ENCODE peak calls at places on chromosomes 6 and 20, in nine cellular contexts. U is tibial nerve; V is GM23338; E is lower lobe of right lung; Q is AG04450; R is CD4-positive, alpha-beta memory T cell; W is fibroblast of mammary gland; P is tibial artery; T is astrocyte of the spinal cord. C is an unnamed sample.

GRCh38 chr6:48135352-48136084 is 24.5 kb upstream of the PTCHD4 start:
- DNase-seq in U (no peak), V (no peak), E (no peak), Q (no peak), R (no peak), W (peak), P (no peak), T (peak), C (peak)

GRCh38 chr6:165805067-165805525 is 142.1 kb upstream of the PDE10A start:
- DNase-seq in U (no peak), V (peak), E (no peak), Q (no peak), R (no peak), W (no peak), P (no peak), T (no peak), C (no peak)

GRCh38 chr20:10915815-10916214 is 242.0 kb upstream of the JAG1 start:
- DNase-seq in U (no peak), V (no peak), E (no peak), Q (no peak), R (no peak), W (no peak), P (no peak), T (no peak), C (no peak)

GRCh38 chr6:106512048-106512957 is 117.0 kb downstream of the RTN4IP1 start:
- DNase-seq in U (peak), V (peak), E (peak), Q (no peak), R (peak), W (peak), P (peak), T (peak), C (peak)

GRCh38 chr20:36493801-36494114 is 47.6 kb upstream of the MYL9 start:
- DNase-seq in U (peak), V (no peak), E (no peak), Q (peak), R (no peak), W (peak), P (peak), T (peak), C (peak)

GRCh38 chr20:51354191-51354768 is 188.2 kb downstream of the NFATC2 start:
- DNase-seq in U (no peak), V (no peak), E (no peak), Q (no peak), R (no peak), W (peak), P (no peak), T (peak), C (peak)

GRCh38 chr20:43722153-43722505 is 4.7 kb downstream of the GTSF1L start:
- DNase-seq in U (no peak), V (no peak), E (no peak), Q (no peak), R (peak), W (no peak), P (no peak), T (no peak), C (no peak)

GRCh38 chr20:45861157-45862075 is 4.0 kb downstream of the ZSWIM3 start:
- DNase-seq in U (no peak), V (no peak), E (no peak), Q (no peak), R (no peak), W (no peak), P (no peak), T (no peak), C (no peak)

GRCh38 chr6:40523505-40524172 is 63.5 kb downstream of the LRFN2 start:
- DNase-seq in U (no peak), V (peak), E (no peak), Q (no peak), R (no peak), W (no peak), P (no peak), T (no peak), C (no peak)

GRCh38 chr6:22141271-22141745 is 155.5 kb downstream of the PRL start:
- DNase-seq in U (no peak), V (no peak), E (no peak), Q (no peak), R (no peak), W (no peak), P (no peak), T (peak), C (no peak)

GRCh38 chr20:63785646-63786255 is 45.3 kb downstream of the ZBTB46 start:
- DNase-seq in U (no peak), V (no peak), E (no peak), Q (no peak), R (no peak), W (no peak), P (no peak), T (no peak), C (no peak)

GRCh38 chr6:107108201-107108890 is 7.0 kb downstream of the BEND3 start:
- DNase-seq in U (no peak), V (no peak), E (no peak), Q (no peak), R (no peak), W (no peak), P (no peak), T (peak), C (no peak)

GRCh38 chr6:11491998-11492397 is 45.6 kb upstream of the TMEM170B start:
- DNase-seq in U (no peak), V (no peak), E (no peak), Q (no peak), R (no peak), W (no peak), P (no peak), T (no peak), C (peak)

GRCh38 chr20:45317826-45318225 is 9.7 kb upstream of the MATN4 start:
- DNase-seq in U (no peak), V (no peak), E (no peak), Q (no peak), R (no peak), W (no peak), P (no peak), T (no peak), C (no peak)

GRCh38 chr6:119347466-119348307 is 1.9 kb downstream of the MAN1A1 start:
- DNase-seq in U (peak), V (peak), E (peak), Q (no peak), R (peak), W (peak), P (peak), T (no peak), C (peak)

GRCh38 chr20:17690144-17690543 is 8.1 kb upstream of the RRBP1 start:
- DNase-seq in U (no peak), V (no peak), E (no peak), Q (no peak), R (no peak), W (no peak), P (no peak), T (no peak), C (no peak)

GRCh38 chr6:170456334-170456733 is 96.8 kb downstream of the PSMB1 start:
- DNase-seq in U (no peak), V (no peak), E (no peak), Q (no peak), R (no peak), W (no peak), P (no peak), T (no peak), C (no peak)

GRCh38 chr20:43843096-43843964 is 71.3 kb upstream of the TOX2 start:
- DNase-seq in U (no peak), V (no peak), E (no peak), Q (peak), R (no peak), W (peak), P (no peak), T (peak), C (peak)

GRCh38 chr6:978937-979685 is 286.2 kb upstream of the EXOC2 start:
- DNase-seq in U (no peak), V (no peak), E (no peak), Q (no peak), R (no peak), W (no peak), P (no peak), T (peak), C (no peak)

GRCh38 chr20:51480507-51481270 is 61.8 kb downstream of the NFATC2 start:
- DNase-seq in U (no peak), V (no peak), E (no peak), Q (no peak), R (peak), W (no peak), P (no peak), T (no peak), C (no peak)

DNA sequence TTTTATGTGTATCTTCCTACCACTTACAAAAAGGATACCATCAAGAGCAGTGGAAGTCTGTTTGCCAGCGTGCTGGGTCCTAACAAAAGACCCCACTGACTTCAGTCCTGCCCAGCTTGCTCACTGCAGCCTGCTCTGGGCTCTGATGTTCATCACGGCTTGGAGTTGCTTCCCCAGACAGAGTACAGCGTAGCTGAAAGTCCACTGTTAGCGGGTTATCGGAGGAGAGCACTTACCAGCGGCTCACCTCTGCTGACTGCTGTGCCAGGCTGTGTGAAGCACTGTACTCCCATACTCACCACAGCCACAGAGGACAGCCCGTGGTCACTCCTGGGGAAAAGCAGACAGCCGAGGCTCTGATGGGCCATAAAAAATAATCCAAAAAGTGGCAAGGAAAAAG is 40.2 kb downstream of the CTCFL start:
- DNase-seq in U (no peak), V (no peak), E (no peak), Q (no peak), R (no peak), W (no peak), P (no peak), T (no peak), C (no peak)
- H3K4me3 ChIP-seq in U (no peak), V (no peak), E (no peak), Q (no peak), R (no peak), W (no peak), P (no peak), T (no peak), C (no peak)

DNA sequence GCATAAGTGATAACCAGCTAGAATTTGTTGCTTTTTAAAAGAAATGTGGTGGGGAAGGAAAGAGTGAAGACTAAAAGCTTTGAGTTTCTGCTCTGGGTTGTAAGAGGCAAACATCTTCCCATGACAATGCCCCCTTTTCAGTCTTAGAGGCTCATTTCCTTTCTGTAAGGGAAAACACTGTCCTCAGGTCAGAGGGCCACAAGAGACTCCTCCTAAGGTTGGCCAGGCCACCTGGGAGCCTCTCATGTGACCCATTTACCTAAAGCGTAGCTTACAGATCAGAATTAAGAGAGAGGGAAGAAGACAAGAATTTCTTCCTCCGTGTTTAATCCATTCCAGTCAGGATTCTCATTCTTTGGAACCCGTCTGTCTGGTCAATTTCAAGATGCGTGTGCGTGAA is 220.4 kb upstream of the HEY2 start:
- DNase-seq in U (no peak), V (peak), E (no peak), Q (no peak), R (no peak), W (no peak), P (no peak), T (no peak), C (no peak)
- H3K4me3 ChIP-seq in U (no peak), V (peak), E (no peak), Q (no peak), R (no peak), W (no peak), P (no peak), T (no peak), C (no peak)

GRCh38 chr6:4607026-4607704 is 169.0 kb upstream of the CDYL start:
- DNase-seq in U (peak), V (no peak), E (no peak), Q (peak), R (no peak), W (peak), P (no peak), T (peak), C (peak)
- H3K4me3 ChIP-seq in U (no peak), V (no peak), E (no peak), Q (no peak), R (no peak), W (no peak), P (no peak), T (no peak), C (no peak)

GRCh38 chr6:133937909-133938308 is 15.1 kb upstream of the TBPL1 start:
- DNase-seq in U (no peak), V (no peak), E (no peak), Q (no peak), R (no peak), W (no peak), P (no peak), T (no peak), C (no peak)
- H3K4me3 ChIP-seq in U (no peak), V (no peak), E (no peak), Q (no peak), R (no peak), W (no peak), P (no peak), T (no peak), C (no peak)

DNA sequence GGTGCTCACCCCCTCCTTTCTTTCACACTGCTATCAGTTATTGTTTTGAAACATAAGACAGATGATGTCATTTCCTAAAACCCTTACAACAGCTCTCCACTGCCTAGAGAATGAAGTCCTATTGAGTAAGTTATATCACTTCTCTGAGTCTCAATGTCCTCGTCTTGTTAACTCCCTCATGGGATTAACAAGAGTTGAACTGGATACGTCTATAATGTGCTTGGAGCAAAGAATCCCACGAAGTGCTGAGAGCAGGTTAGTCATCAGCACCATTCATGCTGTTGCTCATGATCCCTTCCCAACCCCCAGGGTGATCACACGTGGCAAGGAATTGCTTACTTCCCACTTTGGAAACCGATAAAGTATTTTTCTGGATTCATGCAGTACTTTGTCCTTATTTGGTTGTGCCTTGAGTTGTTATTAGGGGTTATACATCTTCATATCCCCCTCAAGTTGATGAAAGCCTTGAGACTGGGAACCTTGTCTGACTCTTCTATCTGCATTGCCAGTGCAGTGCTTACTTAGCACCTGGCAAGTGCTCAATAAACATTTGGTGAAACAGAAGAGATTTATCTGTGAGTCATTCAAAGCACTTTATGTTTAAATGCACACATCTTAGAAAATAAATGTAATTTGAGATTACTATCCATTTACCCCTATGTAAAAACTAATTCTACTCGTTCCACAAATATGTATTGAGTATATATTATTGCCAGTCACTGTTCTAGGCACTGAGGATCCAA is 487.5 kb downstream of the EPM2A start:
- DNase-seq in U (no peak), V (no peak), E (no peak), Q (peak), R (no peak), W (peak), P (no peak), T (peak), C (peak)
- H3K4me3 ChIP-seq in U (no peak), V (no peak), E (no peak), Q (no peak), R (no peak), W (no peak), P (no peak), T (no peak), C (no peak)

GRCh38 chr6:53201270-53201669 is 52.6 kb upstream of the GCM1 start:
- DNase-seq in U (no peak), V (no peak), E (no peak), Q (no peak), R (no peak), W (no peak), P (no peak), T (no peak), C (no peak)

GRCh38 chr6:53203483-53203882 is 54.8 kb upstream of the GCM1 start:
- DNase-seq in U (no peak), V (no peak), E (no peak), Q (no peak), R (no peak), W (no peak), P (no peak), T (no peak), C (no peak)

GRCh38 chr6:53197553-53197952 is 48.9 kb upstream of the GCM1 start:
- DNase-seq in U (no peak), V (no peak), E (no peak), Q (no peak), R (no peak), W (no peak), P (no peak), T (no peak), C (no peak)

GRCh38 chr6:53199156-53199555 is 50.5 kb upstream of the GCM1 start:
- DNase-seq in U (no peak), V (no peak), E (no peak), Q (no peak), R (no peak), W (no peak), P (no peak), T (no peak), C (no peak)

DNA sequence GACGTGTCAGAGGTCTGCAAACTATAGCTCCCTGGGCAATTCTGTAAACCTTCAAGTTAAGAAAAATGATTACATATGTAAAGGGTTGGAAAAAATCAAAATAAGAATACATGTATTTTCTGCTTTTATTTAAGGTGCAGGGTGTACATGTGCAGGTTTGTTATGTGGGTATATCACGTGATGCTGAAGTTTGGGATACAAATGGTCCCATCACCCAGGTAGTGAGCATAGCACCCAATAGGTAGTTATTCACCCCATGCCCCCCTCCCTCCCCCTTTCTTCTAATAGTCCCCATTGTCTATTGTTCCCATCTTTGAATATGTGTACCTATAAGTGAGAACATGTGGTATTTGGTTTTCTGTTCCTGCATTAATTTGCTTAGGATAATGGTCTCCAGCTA is 51.1 kb upstream of the GCM1 start:
- DNase-seq in U (no peak), V (no peak), E (no peak), Q (no peak), R (no peak), W (no peak), P (no peak), T (no peak), C (no peak)
- H3K4me3 ChIP-seq in U (no peak), V (no peak), E (no peak), Q (no peak), R (no peak), W (no peak), P (no peak), T (no peak), C (no peak)

GRCh38 chr6:149487316-149487715 is 2.5 kb upstream of the ZC3H12D start:
- DNase-seq in U (no peak), V (no peak), E (no peak), Q (no peak), R (no peak), W (no peak), P (no peak), T (no peak), C (no peak)

GRCh38 chr6:149482542-149483261 is 2.1 kb downstream of the ZC3H12D start:
- DNase-seq in U (no peak), V (no peak), E (peak), Q (no peak), R (no peak), W (no peak), P (no peak), T (no peak), C (no peak)

GRCh38 chr6:149484733-149485700 is at the start of gene ZC3H12D:
- DNase-seq in U (peak), V (no peak), E (peak), Q (no peak), R (peak), W (peak), P (peak), T (peak), C (peak)

GRCh38 chr6:149483302-149483701 is 1.5 kb downstream of the ZC3H12D start:
- DNase-seq in U (no peak), V (no peak), E (no peak), Q (no peak), R (no peak), W (no peak), P (no peak), T (no peak), C (no peak)

DNA sequence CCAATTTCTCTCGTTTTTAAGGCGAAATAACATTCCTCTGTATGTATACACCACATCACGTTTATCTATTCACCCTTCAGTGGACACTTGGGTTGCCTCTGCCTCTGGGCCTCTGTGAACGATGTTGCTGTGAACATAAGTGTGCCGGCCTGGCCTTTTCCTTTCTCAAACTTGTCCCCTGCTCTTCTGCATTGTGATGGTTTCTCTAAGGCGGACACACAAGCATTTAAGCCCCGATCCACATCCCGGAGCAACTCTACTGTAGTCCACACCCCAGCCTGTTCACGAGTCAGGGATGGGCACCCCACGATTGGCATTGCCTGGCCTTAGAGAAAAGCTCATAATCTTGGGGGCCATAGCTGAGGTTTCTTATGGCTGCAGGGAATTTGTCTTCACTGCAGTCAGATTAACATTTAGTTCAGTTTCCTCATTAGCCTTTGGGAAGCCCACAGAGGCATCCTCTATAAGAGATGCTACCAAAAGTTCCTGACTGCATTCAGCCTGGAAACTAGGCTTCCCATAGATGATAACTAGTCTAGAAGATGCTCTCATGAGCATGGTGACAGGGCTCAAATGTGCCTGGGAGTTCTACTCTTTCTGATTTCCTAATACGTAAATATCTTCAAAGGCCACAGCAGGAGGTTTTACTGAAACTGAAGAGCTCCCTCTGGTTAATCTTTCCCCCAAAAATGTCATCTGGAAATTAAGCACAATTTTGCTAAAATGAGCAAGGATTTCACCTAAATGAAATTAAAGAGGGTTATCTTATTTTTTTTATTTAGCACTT is 772 bp downstream of the ZC3H12D start:
- DNase-seq in U (no peak), V (no peak), E (no peak), Q (no peak), R (peak), W (no peak), P (no peak), T (peak), C (no peak)
- H3K4me3 ChIP-seq in U (no peak), V (no peak), E (peak), Q (no peak), R (peak), W (no peak), P (no peak), T (no peak), C (no peak)

DNA sequence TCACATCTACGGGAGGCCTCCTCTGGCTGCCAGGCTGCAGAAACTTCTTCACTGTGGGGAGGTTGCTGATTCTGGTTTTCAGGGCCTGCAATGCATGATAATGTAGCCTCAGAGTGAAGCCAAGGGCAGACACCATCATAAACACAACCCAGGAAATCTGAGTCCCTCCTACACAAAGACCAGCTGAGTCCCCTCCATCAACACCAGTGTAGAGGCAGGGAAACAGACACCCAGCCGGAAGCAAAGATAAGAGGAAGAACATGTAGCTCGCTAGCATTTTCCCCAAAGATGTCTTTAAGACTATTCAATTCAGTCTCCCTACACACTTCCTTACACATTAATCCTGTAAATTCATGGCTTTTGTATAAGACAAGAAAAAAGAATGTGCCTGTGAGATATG is 23.6 kb downstream of the GSTA2 start:
- DNase-seq in U (no peak), V (no peak), E (no peak), Q (no peak), R (no peak), W (no peak), P (no peak), T (no peak), C (no peak)
- H3K4me3 ChIP-seq in U (no peak), V (no peak), E (no peak), Q (no peak), R (no peak), W (no peak), P (no peak), T (no peak), C (no peak)

C was measured in GM23248.